ENCODE peak calls at places on chromosomes 4 and X, in five cellular contexts. M is progenitor cell of endocrine pancreas, B is mammary epithelial cell, C is stomach, D is heart right ventricle. R is an unnamed sample.

GRCh38 chr4:114396808-114397207 is 201.8 kb upstream of the UGT8 start:
- DNase-seq in M (no peak), B (peak; percentile 48), C (no peak), D (no peak), R (no peak)

GRCh38 chr4:184267673-184268573 is 50.2 kb upstream of the ENPP6 start:
- DNase-seq in M (no peak), B (peak; percentile 86), C (peak; percentile 60), D (no peak), R (no peak)

GRCh38 chr4:78360466-78360865 is 191.1 kb upstream of the ANXA3 start:
- DNase-seq in M (no peak), B (no peak), C (no peak), D (no peak), R (no peak)

GRCh38 chrX:102767287-102767686 is 46.7 kb downstream of the GPRASP3 start:
- DNase-seq in M (no peak), B (no peak), C (no peak), D (no peak), R (no peak)

GRCh38 chrX:136171420-136171819 is 24.1 kb downstream of the FHL1 start:
- DNase-seq in M (no peak), B (no peak), C (no peak), D (no peak), R (no peak)

GRCh38 chr4:55080174-55080865 is 45.1 kb downstream of the KDR start:
- DNase-seq in M (no peak), B (no peak), C (no peak), D (no peak), R (no peak)

GRCh38 chr4:159018062-159018629 is 84.7 kb upstream of the RAPGEF2 start:
- DNase-seq in M (no peak), B (no peak), C (no peak), D (peak; percentile 22), R (no peak)

GRCh38 chr4:145179201-145179860 is 1.1 kb downstream of the OTUD4 start:
- DNase-seq in M (peak; percentile 32), B (peak; percentile 71), C (peak; percentile 79), D (peak; percentile 79), R (peak; percentile 6)

GRCh38 chr4:155704841-155705404 is 38.3 kb downstream of the GUCY1A1 start:
- DNase-seq in M (no peak), B (no peak), C (no peak), D (no peak), R (no peak)

GRCh38 chr4:92600638-92601037 is 296.9 kb downstream of the GRID2 start:
- DNase-seq in M (no peak), B (no peak), C (no peak), D (no peak), R (no peak)

GRCh38 chrX:12137982-12138365 is 299 bp upstream of the FRMPD4 start:
- DNase-seq in M (peak; percentile 9), B (peak; percentile 14), C (no peak), D (no peak), R (peak; percentile 1)

GRCh38 chrX:40325161-40325560 is 227.4 kb upstream of the BCOR start:
- DNase-seq in M (no peak), B (no peak), C (no peak), D (no peak), R (no peak)

GRCh38 chr4:145618210-145618911 is 824 bp upstream of the MMAA start:
- DNase-seq in M (no peak), B (no peak), C (no peak), D (peak; percentile 14), R (no peak)

GRCh38 chrX:7586126-7586525 is 256.8 kb upstream of the VCX start:
- DNase-seq in M (no peak), B (peak; percentile 16), C (no peak), D (no peak), R (no peak)
- TF ChIP-seq CTCF in M (peak; percentile 75), B (peak; percentile 71), C (no peak), D (peak; percentile 48), R (peak; percentile 78)

DNA sequence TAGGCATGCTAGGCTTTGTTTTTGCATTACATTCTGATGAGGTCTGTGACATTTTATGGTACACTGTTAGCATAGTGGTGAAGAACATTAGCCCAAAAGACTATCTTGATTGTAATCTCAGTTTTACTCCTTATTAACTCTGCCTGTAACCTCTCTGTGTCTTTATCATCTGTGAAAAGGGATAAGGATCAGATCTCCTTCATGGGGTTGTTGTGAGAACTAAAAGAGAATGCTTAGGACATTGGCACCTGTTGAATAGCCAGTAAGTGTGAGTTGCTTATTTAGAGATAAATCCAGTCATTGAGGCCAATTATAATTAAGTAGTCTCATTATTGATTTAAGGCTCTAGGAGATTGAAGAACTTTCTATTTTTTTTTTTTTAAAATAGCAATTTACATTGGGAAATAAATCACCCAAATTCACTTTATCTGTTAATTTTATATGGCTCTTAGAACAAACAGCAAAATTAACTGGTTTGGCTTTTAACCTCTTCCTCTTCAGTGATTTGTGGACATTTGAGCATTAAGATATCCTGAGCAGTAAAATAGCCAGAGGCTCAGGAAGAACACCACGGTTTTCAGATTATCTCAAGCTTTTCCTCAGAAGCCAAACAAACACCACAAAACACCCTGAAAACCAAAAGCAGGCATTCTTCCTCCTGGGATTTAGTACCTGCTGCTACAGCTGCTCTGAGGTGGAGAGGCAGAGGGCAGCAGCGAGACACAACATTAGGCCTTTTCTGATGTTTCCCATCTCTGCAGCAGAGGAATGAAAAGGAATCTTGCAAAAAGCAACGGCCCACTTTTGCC is 192.9 kb downstream of the ARHGAP10 start:
- DNase-seq in M (no peak), B (no peak), C (peak; percentile 31), D (no peak), R (peak; percentile 10)
- TF ChIP-seq CTCF in M (peak; percentile 61), B (peak; percentile 45), C (no peak), D (peak; percentile 67), R (peak; percentile 69)

GRCh38 chr4:165364452-165365080 is 14.2 kb upstream of the CPE start:
- DNase-seq in M (no peak), B (peak; percentile 86), C (no peak), D (no peak), R (no peak)

GRCh38 chr4:165361804-165362203 is 17.0 kb upstream of the CPE start:
- DNase-seq in M (no peak), B (no peak), C (no peak), D (no peak), R (no peak)

GRCh38 chr4:165359501-165359900 is 19.3 kb upstream of the CPE start:
- DNase-seq in M (no peak), B (peak; percentile 61), C (no peak), D (no peak), R (no peak)

GRCh38 chr4:165360041-165360782 is 18.6 kb upstream of the CPE start:
- DNase-seq in M (no peak), B (no peak), C (no peak), D (no peak), R (no peak)

DNA sequence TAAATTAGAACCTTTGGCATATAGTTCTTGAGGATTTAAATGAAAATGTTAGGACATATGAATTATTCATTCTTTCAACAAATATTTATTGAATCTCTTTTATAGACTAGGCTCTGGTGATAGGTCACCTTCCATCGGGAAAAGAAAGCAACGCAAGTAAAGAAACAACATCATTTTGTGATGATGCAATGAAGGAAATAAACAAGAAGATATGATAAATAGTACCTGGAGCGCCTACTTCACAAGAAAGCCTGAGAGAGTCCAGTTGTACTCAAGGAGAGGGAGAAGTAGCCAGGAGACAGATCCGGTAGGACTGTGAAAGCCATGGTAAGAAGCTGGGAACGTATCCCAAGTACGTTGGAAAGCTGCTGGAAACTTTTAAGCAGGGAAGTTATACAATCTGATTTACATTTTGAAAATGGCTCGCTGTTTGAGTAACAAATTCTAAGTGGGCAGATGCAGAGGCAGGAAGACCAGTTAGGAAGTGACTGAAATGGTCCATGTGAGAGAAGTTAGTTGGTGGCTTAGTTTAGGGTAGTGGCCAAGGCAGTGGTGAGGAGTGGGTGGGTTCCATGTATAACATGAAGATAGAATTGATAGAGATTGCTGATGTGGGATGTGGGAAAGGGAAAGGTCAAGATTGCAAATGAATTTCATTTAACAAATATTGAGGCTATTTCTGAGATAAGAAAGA is 17.7 kb upstream of the CPE start:
- DNase-seq in M (no peak), B (no peak), C (no peak), D (no peak), R (no peak)
- TF ChIP-seq CTCF in M (no peak), B (no peak), C (no peak), D (no peak), R (no peak)

DNA sequence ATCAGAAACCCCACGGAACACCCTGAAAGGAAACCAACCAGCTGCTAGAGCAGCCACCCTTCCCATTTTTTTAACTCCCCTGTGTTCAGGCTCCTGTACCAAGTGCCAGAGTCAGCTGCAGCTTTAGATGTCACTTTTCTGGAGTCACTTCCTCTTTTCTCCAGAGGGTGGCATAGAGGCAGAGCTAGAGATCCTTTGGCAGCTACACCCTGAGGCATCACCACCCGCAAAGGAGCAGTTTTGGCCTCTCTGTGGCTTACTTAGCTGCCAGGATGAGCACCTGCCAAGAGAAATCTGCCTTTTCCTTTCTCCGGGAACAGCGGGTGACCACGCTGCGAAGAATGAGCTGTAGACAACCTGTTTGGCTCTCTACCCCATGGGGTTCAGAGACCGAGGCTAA is 58.0 kb upstream of the CHRDL1 start:
- DNase-seq in M (no peak), B (peak; percentile 42), C (no peak), D (no peak), R (peak; percentile 13)
- TF ChIP-seq CTCF in M (peak; percentile 58), B (peak; percentile 66), C (no peak), D (peak; percentile 28), R (peak; percentile 63)

GRCh38 chr4:136329042-136329662 is 1203.1 kb downstream of the PCDH18 start:
- DNase-seq in M (no peak), B (peak; percentile 2), C (no peak), D (no peak), R (no peak)
- TF ChIP-seq CTCF in M (peak; percentile 14), B (peak; percentile 64), C (no peak), D (no peak), R (peak; percentile 33)

GRCh38 chr4:139014391-139015268 is 951 bp upstream of the NOCT start:
- DNase-seq in M (no peak), B (peak; percentile 95), C (no peak), D (no peak), R (no peak)

GRCh38 chr4:139017861-139018260 is 2.3 kb downstream of the NOCT start:
- DNase-seq in M (no peak), B (no peak), C (no peak), D (no peak), R (no peak)

GRCh38 chr4:139018501-139018900 is 2.9 kb downstream of the NOCT start:
- DNase-seq in M (no peak), B (no peak), C (no peak), D (no peak), R (no peak)

GRCh38 chr4:139015948-139016451 is 419 bp downstream of the NOCT start:
- DNase-seq in M (no peak), B (peak; percentile 42), C (peak; percentile 56), D (no peak), R (no peak)

GRCh38 chr4:139015269-139015947 is at the start of gene NOCT:
- DNase-seq in M (peak; percentile 81), B (peak; percentile 93), C (peak; percentile 92), D (peak; percentile 88), R (peak; percentile 79)
- TF ChIP-seq CTCF in M (peak; percentile 9), B (no peak), C (no peak), D (no peak), R (peak; percentile 16)

GRCh38 chrX:78119521-78120227 is 15.6 kb downstream of the PGK1 start:
- DNase-seq in M (no peak), B (no peak), C (no peak), D (no peak), R (no peak)

GRCh38 chrX:78123190-78123589 is 16.3 kb downstream of the TAF9B start:
- DNase-seq in M (no peak), B (peak; percentile 79), C (no peak), D (no peak), R (no peak)

GRCh38 chrX:78125148-78125547 is 14.3 kb downstream of the TAF9B start:
- DNase-seq in M (no peak), B (no peak), C (no peak), D (no peak), R (no peak)

GRCh38 chrX:78129714-78130113 is 9.7 kb downstream of the TAF9B start:
- DNase-seq in M (no peak), B (no peak), C (no peak), D (no peak), R (no peak)

GRCh38 chrX:78124304-78124703 is 15.1 kb downstream of the TAF9B start:
- DNase-seq in M (no peak), B (no peak), C (no peak), D (no peak), R (no peak)
- TF ChIP-seq CTCF in M (peak; percentile 15), B (peak; percentile 26), C (no peak), D (no peak), R (peak; percentile 29)

R was measured in neural crest cell.